ENCODE peak calls at places on chromosomes 7 and 10, in eight cellular contexts. W is EL; M is activated CD4-positive, alpha-beta T cell treated with anti-CD3 and anti-CD28 coated beads, Interleukin-2, amount 50 U/mL, for 1 hour; F is effector CD4-positive, alpha-beta T cell; X is NCI-H1105 treated with DMSO at 0.1 percent for 48 hours; J is WERI-Rb-1; Q is brain microvascular endothelial cell; R is iris pigment epithelial cell. G is an unnamed sample.

GRCh38 chr7:44755698-44756627 is 7.3 kb downstream of the ZMIZ2 start:
- DNase-seq in W (no peak), M (no peak), F (no peak), X (no peak), J (no peak), Q (no peak), R (no peak), G (no peak)

GRCh38 chr7:141864765-141865447 is 23.6 kb upstream of the PRSS37 start:
- DNase-seq in W (peak; percentile 3), M (no peak), F (no peak), X (no peak), J (no peak), Q (no peak), R (peak; percentile 7), G (peak; percentile 47)

GRCh38 chr7:101111261-101111660 is 15.6 kb upstream of the SERPINE1 start:
- DNase-seq in W (no peak), M (no peak), F (no peak), X (no peak), J (no peak), Q (no peak), R (no peak), G (no peak)

GRCh38 chr10:28734940-28735759 is 57.8 kb downstream of the BAMBI start:
- DNase-seq in W (peak; percentile 96), M (no peak), F (no peak), X (no peak), J (no peak), Q (peak; percentile 93), R (peak; percentile 99), G (peak; percentile 58)

GRCh38 chr7:101094376-101094775 is 9.1 kb downstream of the TRIM56 start:
- DNase-seq in W (peak; percentile 27), M (no peak), F (no peak), X (no peak), J (no peak), Q (no peak), R (no peak), G (no peak)

GRCh38 chr7:104976966-104977636 is 36.9 kb upstream of the KMT2E start:
- DNase-seq in W (no peak), M (no peak), F (no peak), X (no peak), J (no peak), Q (no peak), R (no peak), G (no peak)

GRCh38 chr7:150978136-150978789 is at the start of gene KCNH2:
- DNase-seq in W (no peak), M (peak; percentile 26), F (no peak), X (peak; percentile 89), J (peak; percentile 94), Q (no peak), R (no peak), G (no peak)

GRCh38 chr10:76858721-76859120 is 778.9 kb downstream of the KCNMA1 start:
- DNase-seq in W (no peak), M (no peak), F (no peak), X (no peak), J (no peak), Q (no peak), R (no peak), G (no peak)

GRCh38 chr7:11830582-11831382 is 1.2 kb downstream of the THSD7A start:
- DNase-seq in W (no peak), M (no peak), F (no peak), X (peak; percentile 56), J (no peak), Q (no peak), R (peak; percentile 37), G (peak; percentile 29)

GRCh38 chr10:117223413-117224035 is 17.4 kb upstream of the SLC18A2 start:
- DNase-seq in W (no peak), M (no peak), F (no peak), X (no peak), J (no peak), Q (no peak), R (no peak), G (no peak)

GRCh38 chr10:118175148-118175547 is 128.4 kb upstream of the RAB11FIP2 start:
- DNase-seq in W (no peak), M (no peak), F (no peak), X (no peak), J (no peak), Q (no peak), R (no peak), G (no peak)

GRCh38 chr7:135803143-135803542 is 54.5 kb upstream of the FAM180A start:
- DNase-seq in W (no peak), M (no peak), F (no peak), X (no peak), J (no peak), Q (no peak), R (peak; percentile 10), G (no peak)

GRCh38 chr7:142854505-142855400 is at the start of gene EPHB6:
- DNase-seq in W (peak; percentile 62), M (peak; percentile 51), F (peak; percentile 45), X (peak; percentile 65), J (peak; percentile 70), Q (peak; percentile 46), R (peak; percentile 71), G (peak; percentile 62)

GRCh38 chr10:69710008-69710905 is 80.2 kb downstream of the FAM241B start:
- DNase-seq in W (no peak), M (no peak), F (no peak), X (no peak), J (no peak), Q (no peak), R (no peak), G (no peak)

GRCh38 chr10:92690211-92691041 is 671 bp downstream of the HHEX start:
- DNase-seq in W (peak; percentile 77), M (peak; percentile 57), F (peak; percentile 34), X (peak; percentile 10), J (no peak), Q (peak; percentile 47), R (peak; percentile 90), G (peak; percentile 66)

GRCh38 chr7:104894313-104894712 is 119.7 kb upstream of the KMT2E start:
- DNase-seq in W (no peak), M (no peak), F (no peak), X (no peak), J (no peak), Q (no peak), R (no peak), G (no peak)

GRCh38 chr7:23298141-23298851 is 843 bp upstream of the MALSU1 start:
- DNase-seq in W (peak; percentile 83), M (no peak), F (no peak), X (no peak), J (peak; percentile 48), Q (peak; percentile 66), R (peak; percentile 80), G (peak; percentile 53)

GRCh38 chr10:59033622-59034021 is 142.8 kb upstream of the PHYHIPL start:
- DNase-seq in W (peak; percentile 1), M (no peak), F (no peak), X (no peak), J (no peak), Q (peak; percentile 51), R (peak; percentile 27), G (no peak)

GRCh38 chr7:138125119-138125518 is 48.9 kb downstream of the AKR1D1 start:
- DNase-seq in W (peak; percentile 64), M (no peak), F (no peak), X (no peak), J (no peak), Q (peak; percentile 54), R (peak; percentile 15), G (peak; percentile 44)

GRCh38 chr7:96097802-96098201 is 224.1 kb downstream of the SLC25A13 start:
- DNase-seq in W (no peak), M (no peak), F (no peak), X (no peak), J (no peak), Q (no peak), R (no peak), G (peak; percentile 48)

GRCh38 chr7:140238778-140239652 is 62.2 kb upstream of the KDM7A start:
- DNase-seq in W (no peak), M (no peak), F (no peak), X (peak; percentile 96), J (no peak), Q (no peak), R (no peak), G (no peak)

GRCh38 chr10:125868372-125868975 is 12.6 kb downstream of the DHX32 start:
- DNase-seq in W (peak; percentile 43), M (peak; percentile 2), F (no peak), X (no peak), J (peak; percentile 25), Q (peak; percentile 49), R (peak; percentile 62), G (peak; percentile 63)

GRCh38 chr7:55050286-55050685 is 31.5 kb downstream of the EGFR start:
- DNase-seq in W (peak; percentile 46), M (no peak), F (no peak), X (no peak), J (no peak), Q (no peak), R (no peak), G (no peak)

GRCh38 chr10:74593470-74593869 is 232.9 kb upstream of the KAT6B start:
- DNase-seq in W (peak; percentile 43), M (no peak), F (no peak), X (no peak), J (no peak), Q (peak; percentile 8), R (peak; percentile 78), G (peak; percentile 82)

GRCh38 chr10:132407846-132408278 is 10.9 kb downstream of the PWWP2B start:
- DNase-seq in W (no peak), M (no peak), F (no peak), X (no peak), J (peak; percentile 46), Q (peak; percentile 31), R (peak; percentile 64), G (peak; percentile 23)

GRCh38 chr10:3465406-3465891 is 292.9 kb upstream of the PITRM1 start:
- DNase-seq in W (no peak), M (no peak), F (no peak), X (no peak), J (no peak), Q (no peak), R (no peak), G (no peak)

GRCh38 chr10:3902054-3902808 is 117.2 kb upstream of the KLF6 start:
- DNase-seq in W (no peak), M (peak; percentile 40), F (peak; percentile 41), X (no peak), J (no peak), Q (no peak), R (peak; percentile 39), G (peak; percentile 69)

GRCh38 chr10:69316313-69317059 is 38.2 kb downstream of the HK1 start:
- DNase-seq in W (peak; percentile 69), M (no peak), F (no peak), X (no peak), J (no peak), Q (peak; percentile 23), R (peak; percentile 58), G (peak; percentile 70)

GRCh38 chr7:84190016-84190705 is 4.4 kb downstream of the SEMA3A start:
- DNase-seq in W (peak; percentile 39), M (no peak), F (no peak), X (no peak), J (no peak), Q (no peak), R (peak; percentile 65), G (peak; percentile 48)

GRCh38 chr10:123974406-123974805 is 82.8 kb upstream of the CPXM2 start:
- DNase-seq in W (peak; percentile 82), M (no peak), F (no peak), X (no peak), J (no peak), Q (peak; percentile 67), R (peak; percentile 33), G (peak; percentile 34)

GRCh38 chr7:635227-635626 is 91.3 kb upstream of the DNAAF5 start:
- DNase-seq in W (no peak), M (no peak), F (no peak), X (no peak), J (no peak), Q (no peak), R (no peak), G (no peak)

GRCh38 chr10:112813866-112814596 is 136.0 kb upstream of the TCF7L2 start:
- DNase-seq in W (no peak), M (no peak), F (no peak), X (no peak), J (no peak), Q (no peak), R (no peak), G (no peak)

GRCh38 chr7:55521543-55522267 is 50.6 kb downstream of the VOPP1 start:
- DNase-seq in W (no peak), M (no peak), F (no peak), X (no peak), J (no peak), Q (no peak), R (no peak), G (no peak)

GRCh38 chr7:44147026-44147881 is 6.1 kb upstream of the MYL7 start:
- DNase-seq in W (no peak), M (no peak), F (no peak), X (no peak), J (peak; percentile 97), Q (no peak), R (no peak), G (no peak)

G was measured in GM23248.